ENCODE peak calls at places on chromosome 15, in nine cellular contexts. Y, B, K, I, T, D, M, E and A are unnamed samples.

GRCh38 chr15:51768018-51768417 is 16.6 kb downstream of the TMOD2 start:
- DNase-seq in Y (no peak), M (no peak), K (no peak), T (no peak), D (no peak), E (no peak), I (no peak), B (peak), A (no peak)

GRCh38 chr15:59794229-59794886 is 105.2 kb upstream of the BNIP2 start:
- DNase-seq in T (no peak), M (no peak), Y (no peak), K (no peak), E (no peak), B (no peak), I (no peak), D (no peak), A (no peak)

GRCh38 chr15:27665002-27665401 is 434.1 kb downstream of the OCA2 start:
- DNase-seq in E (no peak), Y (no peak), D (no peak), K (no peak), B (no peak), M (no peak), T (no peak), I (no peak), A (no peak)

GRCh38 chr15:70636540-70637165 is 126.7 kb downstream of the UACA start:
- DNase-seq in Y (peak), I (no peak), T (no peak), E (no peak), M (no peak), D (peak), K (peak), B (no peak), A (no peak)

GRCh38 chr15:85485956-85486567 is 105.7 kb downstream of the AKAP13 start:
- DNase-seq in B (peak), E (no peak), M (no peak), T (peak), K (peak), I (no peak), Y (peak), D (peak), A (peak)

GRCh38 chr15:33722005-33722672 is 246.2 kb upstream of the CHRM5 start:
- DNase-seq in I (no peak), M (no peak), D (no peak), B (no peak), E (no peak), Y (no peak), K (no peak), T (no peak), A (peak)

GRCh38 chr15:77537006-77537405 is 95.7 kb downstream of the LINGO1 start:
- DNase-seq in B (no peak), T (no peak), Y (no peak), I (peak), K (no peak), E (no peak), D (no peak), M (peak), A (no peak)

GRCh38 chr15:49462242-49462641 is 39.2 kb downstream of the FGF7 start:
- DNase-seq in M (no peak), B (no peak), K (no peak), E (no peak), T (no peak), I (no peak), Y (no peak), D (no peak), A (no peak)

GRCh38 chr15:40063563-40064011 is 24.6 kb upstream of the SRP14 start:
- DNase-seq in I (no peak), D (no peak), M (no peak), K (no peak), T (no peak), B (no peak), Y (no peak), E (no peak), A (peak)

GRCh38 chr15:36951747-36952247 is 148.6 kb downstream of the MEIS2 start:
- DNase-seq in T (no peak), B (no peak), Y (no peak), K (no peak), D (peak), I (no peak), M (no peak), E (no peak), A (no peak)

GRCh38 chr15:89531796-89532537 is 35.6 kb upstream of the RHCG start:
- DNase-seq in M (no peak), T (no peak), E (no peak), D (no peak), Y (no peak), K (no peak), I (no peak), B (no peak), A (peak)

GRCh38 chr15:101490922-101491738 is 1.6 kb upstream of the PCSK6 start:
- DNase-seq in K (no peak), M (no peak), D (no peak), I (no peak), E (no peak), T (no peak), Y (no peak), B (no peak), A (no peak)

GRCh38 chr15:67776600-67776999 is 48.7 kb upstream of the SKOR1 start:
- DNase-seq in Y (no peak), M (no peak), I (no peak), B (no peak), E (no peak), T (no peak), D (no peak), K (no peak), A (peak)

GRCh38 chr15:43168192-43169107 is 16.8 kb upstream of the CCNDBP1 start:
- DNase-seq in B (no peak), M (peak), I (no peak), T (no peak), Y (no peak), E (no peak), D (no peak), K (no peak), A (peak)

GRCh38 chr15:41284425-41285177 is 47.8 kb downstream of the OIP5 start:
- DNase-seq in T (no peak), I (no peak), M (no peak), B (no peak), D (peak), Y (no peak), E (no peak), K (peak), A (no peak)

GRCh38 chr15:73258271-73259108 is 110.3 kb downstream of the HCN4 start:
- DNase-seq in E (no peak), B (no peak), M (no peak), T (no peak), D (peak), Y (no peak), I (no peak), K (no peak), A (no peak)

GRCh38 chr15:25238716-25239470 is 199.9 kb downstream of the UBE3A start:
- DNase-seq in K (no peak), B (no peak), I (no peak), M (peak), D (no peak), Y (no peak), T (no peak), E (no peak), A (no peak)

GRCh38 chr15:60093273-60094067 is 89.4 kb downstream of the FOXB1 start:
- DNase-seq in K (peak), B (no peak), M (no peak), D (no peak), T (peak), I (no peak), Y (no peak), E (no peak), A (no peak)

GRCh38 chr15:55221090-55222011 is 24.6 kb upstream of the RSL24D1 start:
- DNase-seq in E (no peak), T (no peak), B (peak), K (peak), I (no peak), Y (no peak), M (no peak), D (no peak), A (peak)

GRCh38 chr15:79093352-79093935 is 2.9 kb upstream of the RASGRF1 start:
- DNase-seq in T (no peak), E (no peak), K (no peak), Y (no peak), B (no peak), D (no peak), I (no peak), M (no peak), A (no peak)
- TF ChIP-seq CTCF in T (no peak), E (no peak), K (no peak), Y (no peak), B (no peak), D (no peak), I (no peak), M (no peak), A (no peak)

GRCh38 chr15:62895905-62896316 is 146.6 kb upstream of the TPM1 start:
- DNase-seq in B (no peak), T (no peak), M (no peak), K (no peak), Y (no peak), E (no peak), D (no peak), I (no peak), A (peak)

GRCh38 chr15:62896969-62897486 is 145.5 kb upstream of the TPM1 start:
- DNase-seq in E (peak), T (peak), D (peak), M (peak), I (peak), K (peak), B (no peak), Y (peak), A (peak)

GRCh38 chr15:62894322-62895085 is 148.0 kb upstream of the TPM1 start:
- DNase-seq in E (no peak), T (no peak), K (no peak), D (no peak), I (no peak), M (no peak), Y (no peak), B (no peak), A (peak)

GRCh38 chr15:62896380-62896866 is 146.1 kb upstream of the TPM1 start:
- DNase-seq in M (no peak), B (no peak), T (no peak), D (no peak), K (no peak), E (no peak), Y (peak), I (no peak), A (peak)

DNA sequence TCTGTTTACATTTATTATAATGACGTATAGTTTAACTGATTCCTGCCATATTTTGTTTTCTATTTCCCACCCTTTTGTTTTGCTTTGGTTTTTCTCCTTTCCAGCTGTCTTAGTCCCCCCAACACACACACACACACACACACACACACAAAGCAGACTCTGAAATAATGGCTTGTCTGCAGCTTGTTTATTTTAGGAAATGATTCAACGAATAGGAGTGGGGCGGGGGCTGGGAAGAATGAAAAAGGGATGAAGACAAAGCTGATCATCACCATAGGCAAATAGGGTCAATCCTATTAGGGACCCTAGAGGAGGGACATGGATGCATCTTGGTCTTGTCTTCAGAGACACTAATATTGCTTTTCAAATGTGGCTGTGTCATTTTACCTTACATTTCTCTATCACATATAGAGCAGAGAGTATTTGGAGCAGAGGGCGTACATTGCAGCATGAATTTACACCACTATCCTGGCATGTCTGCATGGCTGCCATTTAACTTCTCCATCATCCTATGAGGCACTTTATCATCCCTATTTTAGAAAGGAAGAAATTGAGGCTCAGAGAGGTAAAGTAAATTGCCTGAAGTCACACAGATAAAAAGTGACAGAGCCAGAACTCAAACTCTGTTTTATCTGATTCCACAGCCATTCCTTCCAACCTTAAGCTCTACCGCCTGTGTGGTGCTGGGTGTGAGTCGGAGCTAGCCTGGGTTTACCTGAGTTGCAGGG is 147.2 kb upstream of the TPM1 start:
- DNase-seq in I (no peak), Y (no peak), M (no peak), D (no peak), T (no peak), K (no peak), B (no peak), E (no peak), A (peak)
- H3K4me3 ChIP-seq in I (no peak), Y (no peak), M (no peak), D (no peak), T (no peak), K (no peak), B (no peak), E (no peak), A (no peak)

GRCh38 chr15:91950054-91950453 is 96.5 kb downstream of the SLCO3A1 start:
- DNase-seq in M (no peak), K (no peak), E (no peak), T (no peak), B (no peak), Y (no peak), D (no peak), I (no peak), A (no peak)

GRCh38 chr15:91954211-91954804 is 100.8 kb downstream of the SLCO3A1 start:
- DNase-seq in E (peak), B (no peak), I (no peak), M (no peak), K (peak), T (peak), D (no peak), Y (no peak), A (no peak)

GRCh38 chr15:91950631-91951384 is 97.3 kb downstream of the SLCO3A1 start:
- DNase-seq in T (no peak), Y (no peak), K (no peak), M (no peak), B (no peak), I (no peak), E (no peak), D (no peak), A (no peak)

GRCh38 chr15:91953432-91953831 is 99.9 kb downstream of the SLCO3A1 start:
- DNase-seq in B (no peak), Y (no peak), I (no peak), K (no peak), D (no peak), M (no peak), E (no peak), T (no peak), A (no peak)

GRCh38 chr15:91952216-91952615 is 98.7 kb downstream of the SLCO3A1 start:
- DNase-seq in T (no peak), K (no peak), M (no peak), B (no peak), D (no peak), I (no peak), E (no peak), Y (no peak), A (no peak)
- H3K27ac ChIP-seq in T (no peak), K (no peak), M (no peak), B (no peak), D (no peak), I (no peak), E (no peak), Y (no peak), A (no peak)

GRCh38 chr15:92273732-92274131 is 119.9 kb upstream of the ST8SIA2 start:
- DNase-seq in Y (no peak), E (no peak), I (no peak), T (no peak), K (no peak), B (no peak), D (no peak), M (no peak), A (no peak)

GRCh38 chr15:92273286-92273685 is 120.4 kb upstream of the ST8SIA2 start:
- DNase-seq in K (no peak), E (no peak), I (no peak), B (no peak), M (no peak), Y (no peak), T (no peak), D (no peak), A (no peak)

GRCh38 chr15:92272106-92272505 is 121.6 kb upstream of the ST8SIA2 start:
- DNase-seq in M (no peak), I (no peak), E (no peak), K (no peak), Y (no peak), D (no peak), T (no peak), B (no peak), A (no peak)

DNA sequence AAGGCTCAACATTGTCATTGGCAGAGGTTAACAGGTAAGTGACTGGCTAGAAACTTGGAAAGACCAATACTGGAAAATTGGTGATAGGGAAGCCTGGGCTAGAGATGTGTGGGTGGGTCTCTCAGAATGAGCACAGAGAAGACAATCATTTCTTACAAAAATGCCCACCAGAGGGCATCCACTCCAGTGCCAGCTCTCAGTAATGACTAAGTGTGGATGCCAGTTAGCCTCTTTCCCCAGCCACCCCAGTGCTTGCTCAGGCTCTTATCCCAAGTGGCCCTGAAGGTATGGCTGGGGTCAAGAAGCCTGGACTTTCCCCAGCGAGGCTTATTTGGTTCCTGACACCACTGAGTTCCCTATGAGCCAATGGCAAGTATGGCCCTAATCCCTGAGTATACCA is 115.9 kb upstream of the ST8SIA2 start:
- DNase-seq in D (peak), K (peak), M (no peak), I (no peak), E (no peak), T (no peak), B (no peak), Y (peak), A (peak)
- TF ChIP-seq CTCF in D (peak), K (peak), M (no peak), I (no peak), E (peak), T (no peak), B (no peak), Y (peak), A (peak)

GRCh38 chr15:81293728-81294500 is 30.0 kb downstream of the STARD5 start:
- DNase-seq in T (peak), E (no peak), B (peak), I (no peak), K (no peak), D (no peak), Y (no peak), M (no peak), A (no peak)
- H3K4me3 ChIP-seq in T (no peak), E (no peak), B (peak), I (peak), K (no peak), D (no peak), Y (no peak), M (no peak), A (no peak)

GRCh38 chr15:48419896-48420295 is 88.7 kb downstream of the DUT start:
- DNase-seq in B (no peak), E (no peak), I (no peak), Y (no peak), D (no peak), K (no peak), T (no peak), M (no peak), A (no peak)

GRCh38 chr15:48421362-48421761 is 90.1 kb downstream of the DUT start:
- DNase-seq in M (no peak), D (no peak), B (no peak), E (no peak), K (no peak), Y (no peak), T (no peak), I (no peak), A (no peak)

GRCh38 chr15:48423342-48423741 is 92.1 kb downstream of the DUT start:
- DNase-seq in T (no peak), M (no peak), I (no peak), B (no peak), Y (no peak), E (no peak), K (no peak), D (no peak), A (no peak)

GRCh38 chr15:48424076-48424475 is 92.8 kb downstream of the DUT start:
- DNase-seq in D (no peak), Y (no peak), E (no peak), I (no peak), B (no peak), K (no peak), T (no peak), M (no peak), A (no peak)

DNA sequence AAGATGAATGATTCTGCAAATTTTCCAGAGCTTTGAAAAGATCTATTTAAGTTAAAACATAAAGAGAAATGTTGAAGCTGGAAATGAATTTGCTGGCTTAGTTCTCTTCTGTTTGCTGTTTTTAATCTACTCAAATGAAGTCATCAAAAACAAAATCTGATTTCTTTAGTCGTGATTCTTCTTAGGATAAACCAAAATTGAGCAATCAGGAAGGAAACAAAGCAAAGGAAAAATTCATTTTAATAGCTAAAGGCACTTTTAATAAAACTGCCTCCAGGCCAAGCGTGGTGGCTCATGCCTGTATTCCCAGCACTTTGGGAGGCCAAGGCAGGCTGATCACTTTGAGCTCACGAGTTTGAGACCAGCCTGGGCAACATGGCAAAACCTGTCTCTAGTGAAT is 91.2 kb downstream of the DUT start:
- DNase-seq in I (no peak), Y (no peak), K (no peak), D (no peak), M (no peak), E (no peak), T (no peak), B (no peak), A (no peak)
- H3K27ac ChIP-seq in I (no peak), Y (no peak), K (no peak), D (no peak), M (no peak), E (no peak), T (no peak), B (no peak), A (no peak)

GRCh38 chr15:93333826-93334225 is 244.8 kb upstream of the RGMA start:
- DNase-seq in D (peak), E (no peak), I (no peak), Y (no peak), B (no peak), T (no peak), M (no peak), K (no peak), A (no peak)
- TF ChIP-seq CTCF in D (peak), E (no peak), I (no peak), Y (no peak), B (no peak), T (no peak), M (no peak), K (peak), A (no peak)